ENCODE peak calls at places on chromosomes 5 and 9, in five cellular contexts. W is HCT116, L is H1, B is SK-N-SH, E is GM12878. G is an unnamed sample.

GRCh38 chr9:1285526-1285925 is 235.4 kb downstream of the DMRT2 start:
- DNase-seq in W (no peak), L (no peak), B (no peak), E (no peak), G (no peak)

GRCh38 chr5:42507451-42508092 is 84.3 kb downstream of the GHR start:
- DNase-seq in W (no peak), L (no peak), B (no peak), E (no peak), G (no peak)

GRCh38 chr9:117779760-117780159 is 75.6 kb downstream of the TLR4 start:
- DNase-seq in W (no peak), L (no peak), B (peak), E (no peak), G (no peak)

GRCh38 chr5:167798427-167798826 is 493.0 kb upstream of the WWC1 start:
- DNase-seq in W (no peak), L (no peak), B (no peak), E (no peak), G (no peak)

GRCh38 chr5:30502277-30502676 is 691.2 kb upstream of the CDH6 start:
- DNase-seq in W (no peak), L (no peak), B (no peak), E (no peak), G (no peak)

GRCh38 chr9:4640027-4640426 is 22.1 kb upstream of the PLPP6 start:
- DNase-seq in W (peak), L (no peak), B (peak), E (no peak), G (no peak)

GRCh38 chr9:134968011-134968822 is 50.5 kb upstream of the FCN1 start:
- DNase-seq in W (no peak), L (no peak), B (peak), E (no peak), G (no peak)

GRCh38 chr9:37511006-37511714 is 25.4 kb downstream of the POLR1E start:
- DNase-seq in W (peak), L (peak), B (peak), E (no peak), G (no peak)

GRCh38 chr9:6757988-6758417 is 230 bp downstream of the KDM4C start:
- DNase-seq in W (no peak), L (no peak), B (peak), E (no peak), G (no peak)

GRCh38 chr5:3619584-3619983 is 24.0 kb downstream of the IRX1 start:
- DNase-seq in W (no peak), L (no peak), B (no peak), E (no peak), G (no peak)

GRCh38 chr5:154117050-154117449 is 73.5 kb upstream of the GALNT10 start:
- DNase-seq in W (no peak), L (no peak), B (no peak), E (no peak), G (no peak)

GRCh38 chr5:74895906-74896305 is 29.7 kb upstream of the FAM169A start:
- DNase-seq in W (no peak), L (no peak), B (no peak), E (no peak), G (no peak)

GRCh38 chr5:60447488-60447920 is 252.5 kb downstream of the DEPDC1B start:
- DNase-seq in W (no peak), L (no peak), B (no peak), E (no peak), G (no peak)

GRCh38 chr5:3050863-3051262 is 299.4 kb upstream of the IRX2 start:
- DNase-seq in W (no peak), L (no peak), B (no peak), E (no peak), G (no peak)

GRCh38 chr9:89750117-89750551 is 145.3 kb downstream of the GADD45G start:
- DNase-seq in W (no peak), L (no peak), B (peak), E (no peak), G (no peak)

DNA sequence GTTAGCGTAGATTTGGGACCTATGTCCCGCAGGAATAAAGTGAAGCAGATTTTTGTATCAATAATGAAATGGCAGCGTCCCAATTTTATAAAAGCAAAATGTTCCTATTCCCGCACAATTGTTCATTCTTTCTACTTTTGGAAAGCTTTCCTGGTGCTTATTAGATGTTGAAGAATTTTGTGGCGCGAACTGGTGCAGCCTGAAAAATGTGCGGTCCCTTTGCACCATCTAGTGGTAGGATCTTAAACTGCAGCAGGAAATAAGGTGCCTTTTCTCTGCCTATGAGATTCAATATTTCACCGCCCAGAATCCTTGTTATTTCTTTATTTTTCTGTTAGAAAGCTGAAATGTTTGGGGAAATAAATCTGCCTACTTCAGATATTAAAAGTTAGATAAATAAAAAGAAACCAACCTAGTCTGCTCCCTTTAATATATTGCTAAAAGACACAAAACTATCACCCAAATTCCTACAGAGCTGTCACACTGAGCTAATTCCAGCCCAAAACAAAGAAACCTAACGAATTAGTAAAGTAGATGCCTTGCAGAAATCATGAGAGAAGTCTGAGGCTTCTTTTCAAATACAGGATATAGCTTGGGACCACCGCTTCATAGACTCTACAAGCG is 122.4 kb upstream of the LMX1B start:
- DNase-seq in W (no peak), L (no peak), B (peak), E (no peak), G (peak)
- TF ChIP-seq JUND in W (no peak), L (no peak), B (no peak), E (no peak), G (no peak)

GRCh38 chr9:21001581-21001980 is 29.9 kb downstream of the HACD4 start:
- DNase-seq in W (no peak), L (no peak), B (no peak), E (no peak), G (no peak)
- TF ChIP-seq JUND in W (no peak), L (no peak), B (no peak), E (no peak), G (no peak)

DNA sequence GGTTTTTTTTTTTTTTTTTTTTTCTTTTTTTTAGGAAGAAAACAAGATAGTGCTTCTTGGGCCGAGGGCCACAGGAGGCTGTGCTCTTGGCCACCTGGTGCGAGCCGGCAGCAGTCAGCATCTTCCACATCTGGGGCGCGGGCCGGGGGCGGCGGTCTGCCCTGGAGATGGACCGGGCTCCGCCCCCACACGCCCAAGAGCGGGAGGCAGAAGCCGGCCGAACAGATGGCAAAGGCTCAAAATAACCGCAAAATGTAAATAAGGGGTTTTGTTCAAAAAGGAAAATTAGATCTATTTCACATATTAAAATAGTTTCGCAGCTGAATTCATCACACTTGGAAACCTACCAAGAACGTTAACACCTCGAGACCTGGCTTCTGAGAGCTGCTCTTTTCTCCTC is 51.5 kb upstream of the UBAC1 start:
- DNase-seq in W (no peak), L (no peak), B (peak), E (no peak), G (no peak)
- TF ChIP-seq JUND in W (no peak), L (no peak), B (no peak), E (no peak), G (no peak)

DNA sequence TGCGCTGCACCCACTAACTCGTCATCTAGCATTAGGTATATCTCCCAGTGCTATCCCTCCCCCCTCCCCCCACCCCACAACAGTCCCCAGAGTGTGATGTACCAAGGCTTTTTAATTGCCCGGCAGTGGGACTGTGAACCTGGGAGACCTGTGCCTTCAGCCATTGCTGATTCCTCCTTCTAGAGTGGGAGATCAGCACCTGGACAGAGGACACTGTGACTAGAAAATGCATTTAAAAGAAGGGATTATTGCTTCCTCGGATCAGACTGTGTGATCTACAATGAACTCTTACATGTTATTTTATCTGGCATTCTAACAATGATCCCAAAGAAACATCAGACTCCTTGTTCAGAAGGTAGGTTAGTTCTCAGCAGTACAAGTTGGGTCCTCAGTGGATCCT is 25.9 kb downstream of the CTSL start:
- DNase-seq in W (no peak), L (no peak), B (no peak), E (no peak), G (no peak)
- TF ChIP-seq JUND in W (no peak), L (no peak), B (no peak), E (no peak), G (no peak)

DNA sequence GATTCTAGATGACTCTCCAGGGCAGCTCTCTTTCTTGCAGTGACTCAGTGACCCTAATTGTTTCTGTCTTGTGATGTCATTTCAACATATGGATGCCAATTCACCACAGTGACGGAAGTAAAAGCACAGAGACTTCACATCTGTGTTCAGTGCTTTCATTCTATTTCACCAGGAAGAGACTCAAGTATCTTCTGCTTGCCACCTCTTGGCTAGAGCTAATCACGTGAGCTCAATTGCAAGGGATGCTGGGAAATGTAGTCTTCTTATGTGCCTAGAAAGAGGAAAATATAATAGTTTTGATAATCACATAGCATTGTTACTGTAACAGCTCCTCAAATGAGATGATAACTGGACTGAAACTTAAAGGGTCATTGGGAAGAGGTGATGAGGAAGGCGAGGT is 453.3 kb upstream of the KLF4 start:
- DNase-seq in W (peak), L (no peak), B (no peak), E (no peak), G (no peak)
- TF ChIP-seq JUND in W (no peak), L (no peak), B (no peak), E (no peak), G (no peak)

GRCh38 chr5:170749911-170750431 is 33.6 kb upstream of the GABRP start:
- DNase-seq in W (no peak), L (no peak), B (no peak), E (no peak), G (no peak)

GRCh38 chr5:170755679-170756456 is 27.7 kb upstream of the GABRP start:
- DNase-seq in W (no peak), L (no peak), B (peak), E (no peak), G (no peak)

GRCh38 chr5:170751631-170752030 is 31.9 kb upstream of the GABRP start:
- DNase-seq in W (no peak), L (no peak), B (peak), E (no peak), G (no peak)

GRCh38 chr5:170753311-170753710 is 30.2 kb upstream of the GABRP start:
- DNase-seq in W (no peak), L (no peak), B (no peak), E (no peak), G (no peak)

GRCh38 chr5:170752257-170753215 is 31.0 kb upstream of the GABRP start:
- DNase-seq in W (no peak), L (no peak), B (peak), E (no peak), G (no peak)
- TF ChIP-seq JUND in W (no peak), L (no peak), B (no peak), E (no peak), G (no peak)

DNA sequence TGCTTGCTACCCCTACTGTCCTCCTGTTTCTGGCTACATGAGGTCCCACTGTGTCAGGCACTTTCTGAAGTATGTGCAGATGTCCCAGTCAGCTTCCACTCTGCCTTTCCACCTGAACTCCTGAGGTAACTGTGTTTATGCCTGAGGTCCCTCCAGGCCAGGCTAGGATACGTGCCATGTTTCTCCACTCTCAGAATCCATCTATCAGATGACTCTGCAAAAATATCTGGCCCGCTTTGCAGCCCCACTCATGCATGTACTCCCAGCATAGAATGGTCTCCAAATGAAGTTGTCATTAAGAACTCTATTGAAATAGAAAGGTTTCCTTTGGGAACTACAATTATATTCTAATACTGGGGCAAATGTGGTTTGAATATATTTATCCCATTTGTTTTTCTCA is 231.9 kb upstream of the RASEF start:
- DNase-seq in W (no peak), L (no peak), B (no peak), E (no peak), G (no peak)
- TF ChIP-seq JUND in W (no peak), L (no peak), B (no peak), E (no peak), G (no peak)